ENCODE peak calls at places on chromosomes 3 and 15, in six cellular contexts. H is GM12878, B is K562, U is SK-N-SH, S is HepG2, N is HL-60. I is an unnamed sample.

GRCh38 chr15:78302579-78302978 is 3.2 kb upstream of the SKIC8 start:
- DNase-seq in H (no peak), B (no peak), U (no peak), S (no peak), N (peak), I (no peak)

GRCh38 chr3:195806211-195806915 is 5.4 kb downstream of the MUC4 start:
- DNase-seq in H (no peak), B (no peak), U (no peak), S (no peak), N (no peak), I (no peak)

GRCh38 chr3:152159328-152159727 is 109.4 kb upstream of the MBNL1 start:
- DNase-seq in H (no peak), B (no peak), U (no peak), S (no peak), N (no peak), I (no peak)

GRCh38 chr3:4680881-4681300 is 187.7 kb downstream of the ITPR1 start:
- DNase-seq in H (no peak), B (no peak), U (no peak), S (no peak), N (no peak), I (no peak)

GRCh38 chr15:64351265-64351664 is 4.7 kb downstream of the CSNK1G1 start:
- DNase-seq in H (no peak), B (no peak), U (no peak), S (no peak), N (no peak), I (no peak)

GRCh38 chr15:76339302-76340197 is 3.0 kb downstream of the ISL2 start:
- DNase-seq in H (no peak), B (no peak), U (peak), S (no peak), N (peak), I (no peak)

GRCh38 chr3:56785499-56785898 is 16.2 kb downstream of the ARHGEF3 start:
- DNase-seq in H (no peak), B (no peak), U (no peak), S (no peak), N (no peak), I (no peak)

GRCh38 chr15:50055333-50056278 is 63.4 kb downstream of the ATP8B4 start:
- DNase-seq in H (no peak), B (no peak), U (no peak), S (no peak), N (peak), I (no peak)

GRCh38 chr3:33146791-33147445 is 33.1 kb downstream of the CRTAP start:
- DNase-seq in H (no peak), B (no peak), U (no peak), S (no peak), N (no peak), I (no peak)

GRCh38 chr15:101625169-101625568 is 27.0 kb downstream of the TM2D3 start:
- DNase-seq in H (no peak), B (no peak), U (no peak), S (no peak), N (no peak), I (no peak)

GRCh38 chr3:153050978-153051377 is 111.0 kb upstream of the RAP2B start:
- DNase-seq in H (no peak), B (no peak), U (no peak), S (no peak), N (no peak), I (no peak)

GRCh38 chr3:149473991-149474819 is at the start of gene TM4SF4:
- DNase-seq in H (no peak), B (no peak), U (no peak), S (peak), N (no peak), I (no peak)

GRCh38 chr3:52636673-52637072 is 49.0 kb downstream of the PBRM1 start:
- DNase-seq in H (no peak), B (no peak), U (peak), S (no peak), N (no peak), I (no peak)

GRCh38 chr15:31442203-31443090 is 115.8 kb downstream of the KLF13 start:
- DNase-seq in H (no peak), B (peak), U (peak), S (no peak), N (no peak), I (no peak)

GRCh38 chr15:41001524-41001923 is 48.3 kb downstream of the CHAC1 start:
- DNase-seq in H (no peak), B (no peak), U (no peak), S (no peak), N (no peak), I (no peak)

GRCh38 chr3:169495569-169495968 is 167.9 kb downstream of the MECOM start:
- DNase-seq in H (no peak), B (no peak), U (no peak), S (no peak), N (no peak), I (no peak)

GRCh38 chr3:150127011-150127490 is 156.4 kb upstream of the PFN2 start:
- DNase-seq in H (no peak), B (no peak), U (no peak), S (no peak), N (no peak), I (no peak)

GRCh38 chr3:161104561-161105551 is at the start of gene B3GALNT1:
- DNase-seq in H (no peak), B (peak), U (peak), S (no peak), N (no peak), I (peak)

GRCh38 chr3:73480187-73480672 is 144.5 kb downstream of the PDZRN3 start:
- DNase-seq in H (no peak), B (no peak), U (no peak), S (no peak), N (no peak), I (no peak)

GRCh38 chr3:184067573-184068055 is 14.8 kb downstream of the HTR3C start:
- DNase-seq in H (no peak), B (peak), U (no peak), S (no peak), N (no peak), I (no peak)

GRCh38 chr3:98897701-98898100 is 3.8 kb downstream of the DCBLD2 start:
- DNase-seq in H (no peak), B (no peak), U (no peak), S (no peak), N (no peak), I (no peak)

GRCh38 chr3:73623996-73624362 is 762 bp downstream of the PDZRN3 start:
- DNase-seq in H (no peak), B (no peak), U (peak), S (no peak), N (no peak), I (peak)

GRCh38 chr3:14602804-14603644 is 48.5 kb upstream of the CCDC174 start:
- DNase-seq in H (no peak), B (peak), U (peak), S (no peak), N (no peak), I (no peak)

GRCh38 chr3:127011270-127011992 is 28.5 kb downstream of the PLXNA1 start:
- DNase-seq in H (no peak), B (no peak), U (peak), S (no peak), N (no peak), I (no peak)

GRCh38 chr3:66376568-66376967 is 124.3 kb downstream of the LRIG1 start:
- DNase-seq in H (no peak), B (no peak), U (no peak), S (peak), N (no peak), I (no peak)

GRCh38 chr3:37935290-37935668 is 55.3 kb upstream of the VILL start:
- DNase-seq in H (no peak), B (no peak), U (no peak), S (peak), N (no peak), I (no peak)

GRCh38 chr15:47602124-47602523 is 115.2 kb upstream of the SEMA6D start:
- DNase-seq in H (no peak), B (no peak), U (no peak), S (no peak), N (no peak), I (no peak)

GRCh38 chr3:23876901-23877300 is 39.9 kb downstream of the NKIRAS1 start:
- DNase-seq in H (no peak), B (no peak), U (no peak), S (no peak), N (no peak), I (no peak)

GRCh38 chr3:123096701-123097100 is 29.9 kb downstream of the PDIA5 start:
- DNase-seq in H (no peak), B (no peak), U (peak), S (no peak), N (no peak), I (no peak)

GRCh38 chr3:195238626-195239118 is 32.3 kb downstream of the XXYLT1 start:
- DNase-seq in H (no peak), B (no peak), U (no peak), S (no peak), N (no peak), I (no peak)

GRCh38 chr3:48268936-48269551 is 28.1 kb downstream of the ZNF589 start:
- DNase-seq in H (no peak), B (no peak), U (no peak), S (no peak), N (no peak), I (no peak)

GRCh38 chr3:147921044-147921443 is 511.9 kb downstream of the ZIC1 start:
- DNase-seq in H (no peak), B (no peak), U (no peak), S (no peak), N (no peak), I (no peak)

GRCh38 chr15:89192136-89192535 is 29.2 kb downstream of the RLBP1 start:
- DNase-seq in H (no peak), B (no peak), U (peak), S (no peak), N (no peak), I (no peak)
- TF ChIP-seq GABPA in H (no peak), B (no peak), U (no peak), S (no peak), N (no peak), I (no peak)

GRCh38 chr3:192553707-192554106 is 173.6 kb downstream of the FGF12 start:
- DNase-seq in H (no peak), B (no peak), U (no peak), S (no peak), N (no peak), I (no peak)
- TF ChIP-seq GABPA in H (no peak), B (no peak), U (no peak), S (no peak), N (no peak), I (no peak)

DNA sequence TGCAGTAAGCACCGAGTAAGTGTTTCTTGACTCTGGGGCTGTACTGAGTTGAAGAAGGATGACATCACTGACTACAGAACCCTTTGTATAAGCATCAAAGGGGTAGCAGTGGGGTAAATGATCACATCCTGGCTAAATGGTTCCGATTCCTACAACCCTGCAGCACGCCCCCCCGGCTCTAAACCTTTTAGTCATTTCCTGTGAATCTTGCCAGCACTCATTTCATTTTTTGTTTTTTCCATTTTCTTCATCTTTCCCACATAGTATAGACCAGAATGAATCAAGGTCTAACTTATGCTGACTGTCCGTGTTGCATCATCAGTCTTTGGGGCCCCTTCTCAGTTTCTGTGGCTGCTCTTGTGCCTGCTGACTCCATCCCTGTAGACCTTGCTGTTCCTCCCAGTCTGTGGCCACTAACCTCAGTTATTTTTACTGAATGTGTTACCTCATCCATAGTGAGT is 383.1 kb upstream of the TPRG1 start:
- DNase-seq in H (no peak), B (no peak), U (no peak), S (no peak), N (peak), I (no peak)
- TF ChIP-seq GABPA in H (no peak), B (no peak), U (peak), S (no peak), N (no peak), I (no peak)

GRCh38 chr15:24956131-24956838 is 1.5 kb downstream of the SNRPN start:
- DNase-seq in H (peak), B (no peak), U (peak), S (peak), N (peak), I (peak)
- TF ChIP-seq GABPA in H (no peak), B (no peak), U (peak), S (peak), N (no peak), I (no peak)